ENCODE peak calls at places on chromosomes 3 and 15, in seven cellular contexts. G is CD4-positive, CD25-positive, alpha-beta regulatory T cell; I is breast epithelium; N is PC-9; R is cardiac muscle cell; L is naive thymus-derived CD4-positive, alpha-beta T cell; Y is thyroid gland. C is an unnamed sample. For H3K9me3, the result is how much of the 10 kb centered on the place peaks cover.

GRCh38 chr15:36571301-36571700 is 8.1 kb upstream of the CDIN1 start:
- DNase-seq in N (no peak), L (no peak), I (no peak), G (no peak), Y (no peak), R (no peak), C (no peak)

GRCh38 chr3:72003936-72004335 is 219.0 kb upstream of the PROK2 start:
- DNase-seq in Y (no peak), L (no peak), N (no peak), G (no peak), I (no peak), R (no peak), C (no peak)

GRCh38 chr3:4466783-4467521 is at the start of gene SUMF1:
- DNase-seq in N (peak), I (peak), Y (peak), G (peak), R (peak), L (peak), C (peak)

GRCh38 chr3:69058180-69058946 is 6.2 kb upstream of the TMF1 start:
- DNase-seq in L (peak), G (peak), Y (no peak), R (no peak), I (no peak), N (no peak), C (no peak)

GRCh38 chr3:9653565-9654248 is 4.4 kb downstream of the MTMR14 start:
- DNase-seq in I (no peak), L (no peak), R (no peak), Y (no peak), N (no peak), G (no peak), C (no peak)

GRCh38 chr3:51937611-51938450 is 3.9 kb downstream of the RRP9 start:
- DNase-seq in G (no peak), I (no peak), Y (no peak), L (no peak), R (no peak), N (no peak), C (no peak)

GRCh38 chr3:79847928-79848327 is 80.1 kb upstream of the ROBO1 start:
- DNase-seq in N (no peak), G (no peak), I (no peak), Y (no peak), L (no peak), R (no peak), C (no peak)

GRCh38 chr15:57439128-57440030 is 63.1 kb downstream of the CGNL1 start:
- DNase-seq in R (no peak), L (no peak), G (no peak), N (no peak), I (no peak), Y (no peak), C (no peak)

GRCh38 chr3:55899887-55900286 is 412.8 kb upstream of the WNT5A start:
- DNase-seq in N (peak), G (no peak), L (no peak), I (no peak), R (peak), Y (peak), C (no peak)

GRCh38 chr15:72540606-72541237 is 66.6 kb downstream of the ARIH1 start:
- DNase-seq in G (no peak), L (no peak), Y (no peak), N (no peak), R (no peak), I (no peak), C (no peak)

GRCh38 chr15:48432688-48433087 is 101.5 kb downstream of the DUT start:
- DNase-seq in I (no peak), N (no peak), L (no peak), Y (no peak), G (no peak), R (no peak), C (no peak)

GRCh38 chr3:45948409-45948808 is 5.1 kb downstream of the CXCR6 start:
- DNase-seq in N (no peak), G (no peak), I (no peak), L (no peak), R (no peak), Y (no peak), C (no peak)

GRCh38 chr3:14725564-14726420 is 50.9 kb downstream of the C3orf20 start:
- DNase-seq in I (no peak), R (peak), G (no peak), Y (peak), N (no peak), L (no peak), C (peak)

GRCh38 chr3:53597136-53597915 is 102.9 kb downstream of the CACNA1D start:
- DNase-seq in N (no peak), G (no peak), I (no peak), L (peak), Y (no peak), R (peak), C (no peak)

GRCh38 chr3:107366766-107367165 is 10.5 kb upstream of the CCDC54 start:
- DNase-seq in L (no peak), Y (no peak), N (peak), R (no peak), I (no peak), G (no peak), C (no peak)

GRCh38 chr3:152405915-152406802 is 137.4 kb downstream of the MBNL1 start:
- DNase-seq in G (no peak), L (no peak), R (no peak), N (no peak), I (no peak), Y (no peak), C (no peak)

GRCh38 chr3:183266454-183266853 is 13.4 kb downstream of the B3GNT5 start:
- DNase-seq in G (no peak), N (no peak), R (no peak), Y (no peak), L (no peak), I (no peak), C (no peak)

GRCh38 chr3:149378420-149379388 is 1.3 kb upstream of the TM4SF1 start:
- DNase-seq in I (no peak), L (no peak), R (no peak), G (no peak), N (peak), Y (no peak), C (no peak)

GRCh38 chr3:128282392-128283196 is 129.3 kb downstream of the EEFSEC start:
- DNase-seq in L (no peak), G (no peak), R (no peak), I (peak), N (no peak), Y (peak), C (peak)

GRCh38 chr3:141840737-141841544 is 35.5 kb upstream of the ATP1B3 start:
- DNase-seq in Y (no peak), L (no peak), R (no peak), G (no peak), N (peak), I (no peak), C (no peak)

GRCh38 chr3:142857056-142857455 is 31.8 kb downstream of the PCOLCE2 start:
- DNase-seq in L (no peak), R (peak), Y (peak), N (no peak), G (no peak), I (no peak), C (peak)

GRCh38 chr3:17407576-17407975 is 334.9 kb downstream of the TBC1D5 start:
- DNase-seq in G (no peak), L (no peak), R (no peak), Y (no peak), I (no peak), N (no peak), C (no peak)

GRCh38 chr3:67522081-67522480 is 132.3 kb downstream of the SUCLG2 start:
- DNase-seq in R (no peak), I (no peak), N (no peak), L (no peak), G (no peak), Y (no peak), C (no peak)

GRCh38 chr15:75631935-75632334 is 6.4 kb upstream of the SNUPN start:
- DNase-seq in L (no peak), Y (peak), G (no peak), I (no peak), R (no peak), N (no peak), C (no peak)

GRCh38 chr15:94638183-94638582 is 406.8 kb downstream of the MCTP2 start:
- DNase-seq in L (no peak), Y (no peak), N (no peak), G (no peak), I (no peak), R (no peak), C (no peak)

GRCh38 chr15:77497942-77498361 is 77.3 kb downstream of the HMG20A start:
- DNase-seq in R (peak), N (no peak), Y (peak), G (no peak), L (no peak), I (no peak), C (peak)

GRCh38 chr15:97745481-97746071 is 214.9 kb upstream of the ARRDC4 start:
- DNase-seq in Y (no peak), R (peak), L (peak), I (no peak), G (no peak), N (peak), C (no peak)

GRCh38 chr15:34853001-34853758 is 57.8 kb upstream of the ACTC1 start:
- DNase-seq in G (no peak), I (no peak), Y (no peak), R (no peak), L (no peak), N (no peak), C (no peak)

GRCh38 chr3:187136936-187137335 is 2.4 kb downstream of the RPL39L start:
- DNase-seq in G (no peak), L (no peak), N (peak), R (no peak), Y (no peak), I (no peak), C (no peak)

GRCh38 chr3:65893631-65894030 is 145.1 kb downstream of the MAGI1 start:
- DNase-seq in I (no peak), Y (no peak), R (no peak), N (no peak), L (no peak), G (no peak), C (no peak)

GRCh38 chr15:85402195-85402921 is 22.0 kb downstream of the AKAP13 start:
- DNase-seq in G (no peak), I (no peak), L (no peak), R (peak), N (no peak), Y (no peak), C (no peak)

GRCh38 chr3:113212155-113212844 is 943 bp downstream of the BOC start:
- DNase-seq in Y (peak), G (no peak), L (no peak), N (no peak), R (peak), I (no peak), C (peak)

GRCh38 chr3:128076783-128077624 is 24.8 kb downstream of the SEC61A1 start:
- DNase-seq in N (no peak), G (peak), R (peak), L (peak), I (no peak), Y (no peak), C (peak)

DNA sequence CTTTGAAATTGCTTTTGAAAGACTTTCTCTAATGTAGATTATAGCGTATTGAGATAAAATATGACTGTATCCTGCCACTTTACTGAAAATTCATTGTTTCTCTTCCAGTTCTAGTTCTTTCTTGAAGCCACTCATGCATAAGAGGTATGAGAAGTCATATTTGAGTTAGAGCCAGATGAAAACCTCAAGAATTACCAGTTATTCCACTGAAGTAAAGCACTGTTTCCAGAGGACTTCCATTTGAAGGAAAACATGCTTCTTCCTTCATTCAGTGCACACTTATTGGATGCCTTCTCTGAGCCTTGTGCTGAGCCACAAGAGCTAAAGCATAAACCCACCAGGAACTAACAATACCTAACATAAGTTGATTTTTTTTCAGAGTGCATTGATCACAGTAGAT is 513.4 kb downstream of the ZNF385D start:
- DNase-seq in R (no peak), G (no peak), I (no peak), Y (no peak), N (no peak), L (no peak), C (no peak)
- H3K9me3 ChIP-seq in R (under half), G (under half), I (under half), Y (under half), N (under half), L (under half), C (under half)

GRCh38 chr15:86609275-86609674 is 529.6 kb downstream of the AGBL1 start:
- DNase-seq in G (no peak), I (no peak), R (no peak), Y (no peak), N (no peak), L (no peak), C (no peak)

GRCh38 chr15:86611392-86612040 is 531.8 kb downstream of the AGBL1 start:
- DNase-seq in L (no peak), N (no peak), G (peak), Y (no peak), R (no peak), I (no peak), C (no peak)

GRCh38 chr15:86610038-86610437 is 530.4 kb downstream of the AGBL1 start:
- DNase-seq in I (no peak), L (no peak), R (no peak), Y (no peak), N (no peak), G (no peak), C (no peak)

GRCh38 chr15:86608461-86608860 is 528.8 kb downstream of the AGBL1 start:
- DNase-seq in I (no peak), G (no peak), Y (peak), N (no peak), R (no peak), L (no peak), C (peak)
- H3K9me3 ChIP-seq in I (under half), G (under half), Y (under half), N (under half), R (under half), L (under half), C (under half)

DNA sequence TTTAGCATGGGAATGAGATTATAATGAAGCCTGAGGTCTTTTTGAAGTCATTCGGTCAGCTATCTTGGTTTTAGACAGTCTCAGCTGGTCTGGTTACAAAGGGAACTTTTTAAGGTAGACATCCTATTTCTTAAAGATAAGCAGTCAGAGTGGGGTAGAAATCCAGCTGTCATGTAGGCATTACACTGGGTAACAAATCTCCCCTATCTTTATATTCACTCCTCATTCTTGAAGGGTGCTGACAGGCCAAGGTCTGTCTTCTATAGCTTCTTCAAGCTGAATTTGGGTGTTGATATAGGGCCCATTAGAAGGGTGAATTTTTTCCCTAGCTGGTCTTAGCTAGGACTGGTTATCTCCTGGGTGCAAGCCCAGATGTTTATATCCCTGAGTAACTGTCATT is 21.2 kb upstream of the NDN start:
- DNase-seq in L (no peak), Y (no peak), I (no peak), G (no peak), N (no peak), R (no peak), C (no peak)
- H3K9me3 ChIP-seq in L (under half), Y (under half), I (under half), G (under half), N (under half), R (under half), C (under half)

GRCh38 chr15:25170781-25171110 is 216.0 kb downstream of the SNRPN start:
- DNase-seq in I (no peak), L (no peak), N (no peak), G (no peak), Y (no peak), R (no peak), C (no peak)
- H3K9me3 ChIP-seq in I (half or more), L (under half), N (under half), G (under half), Y (under half), R (under half), C (under half)

DNA sequence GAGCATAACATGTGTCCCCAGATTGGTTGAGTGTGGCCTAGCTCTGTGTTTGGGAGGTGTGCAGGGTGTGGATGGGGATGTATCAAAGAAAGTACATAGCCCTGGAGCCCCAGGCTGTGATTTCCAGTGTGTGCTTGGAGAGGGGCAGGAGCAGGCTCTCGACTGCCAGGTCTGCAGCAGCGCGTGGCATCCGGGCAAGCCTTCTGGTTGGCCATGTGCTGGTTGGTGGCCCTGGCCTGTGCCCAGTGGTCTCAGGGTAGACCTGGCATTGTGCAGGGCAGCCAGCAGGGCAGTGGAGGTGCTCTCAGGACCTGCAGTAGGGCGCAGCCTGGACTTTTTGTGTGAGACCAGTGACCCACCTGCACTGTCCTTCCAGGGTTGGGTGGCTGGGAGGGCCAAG is 231.5 kb downstream of the UBE3A start:
- DNase-seq in R (no peak), Y (no peak), G (no peak), I (no peak), N (no peak), L (no peak), C (no peak)
- H3K9me3 ChIP-seq in R (under half), Y (under half), G (under half), I (under half), N (under half), L (under half), C (under half)

DNA sequence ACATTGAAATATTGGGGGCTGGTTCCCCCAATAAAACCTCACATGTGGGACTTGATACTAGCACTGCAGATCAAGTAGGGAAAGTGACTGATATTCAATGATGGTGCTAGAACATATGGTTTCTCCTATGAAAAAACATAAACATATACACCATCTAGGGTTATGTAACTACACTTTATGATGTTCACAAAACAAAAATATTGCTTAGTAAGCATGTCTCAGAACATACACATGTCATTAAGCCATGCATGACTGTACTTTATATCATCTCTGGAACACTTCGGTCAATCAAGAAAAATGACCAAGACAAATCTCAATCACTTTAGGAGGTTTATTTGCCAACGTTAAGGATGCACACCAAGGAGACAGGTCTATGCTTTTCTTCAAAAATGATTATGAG is 57.4 kb downstream of the ZNF717 start:
- DNase-seq in Y (no peak), L (no peak), I (no peak), N (no peak), R (no peak), G (no peak), C (no peak)
- H3K9me3 ChIP-seq in Y (under half), L (under half), I (half or more), N (under half), R (under half), G (under half), C (under half)